ENCODE peak calls at places on chromosomes 7 and 10, in six cellular contexts. One of them, this sample, is unnamed.

GRCh38 chr7:77979219-77979618 is 180.6 kb downstream of the PHTF2 start:
- DNase-seq in NCI-H1930: no peak
- DNase-seq in H9: no peak
- DNase-seq in stimulated activated CD8-positive, alpha-beta memory T cell treated with anti-CD3 and anti-CD28 coated beads, Interleukin-2, amount 100 ng/mL, for 48 hours: no peak
- DNase-seq in GM12892: no peak
- DNase-seq in adrenal gland: no peak
- DNase-seq in this sample: no peak

GRCh38 chr7:159064121-159064815 is 80.4 kb downstream of the VIPR2 start:
- DNase-seq in H9: no peak
- DNase-seq in NCI-H1930: no peak
- DNase-seq in stimulated activated CD8-positive, alpha-beta memory T cell treated with anti-CD3 and anti-CD28 coated beads, Interleukin-2, amount 100 ng/mL, for 48 hours: no peak
- DNase-seq in adrenal gland: peak
- DNase-seq in GM12892: no peak
- DNase-seq in this sample: no peak

GRCh38 chr7:47813614-47814260 is 134.5 kb downstream of the PKD1L1 start:
- DNase-seq in GM12892: no peak
- DNase-seq in stimulated activated CD8-positive, alpha-beta memory T cell treated with anti-CD3 and anti-CD28 coated beads, Interleukin-2, amount 100 ng/mL, for 48 hours: no peak
- DNase-seq in NCI-H1930: no peak
- DNase-seq in adrenal gland: peak
- DNase-seq in H9: no peak
- DNase-seq in this sample: no peak

GRCh38 chr10:98074315-98074911 is 44.0 kb upstream of the CRTAC1 start:
- DNase-seq in NCI-H1930: no peak
- DNase-seq in GM12892: no peak
- DNase-seq in H9: no peak
- DNase-seq in stimulated activated CD8-positive, alpha-beta memory T cell treated with anti-CD3 and anti-CD28 coated beads, Interleukin-2, amount 100 ng/mL, for 48 hours: no peak
- DNase-seq in adrenal gland: no peak
- DNase-seq in this sample: no peak

GRCh38 chr10:132707776-132708171 is 78.2 kb downstream of the NKX6-2 start:
- DNase-seq in GM12892: no peak
- DNase-seq in H9: peak
- DNase-seq in NCI-H1930: no peak
- DNase-seq in adrenal gland: no peak
- DNase-seq in stimulated activated CD8-positive, alpha-beta memory T cell treated with anti-CD3 and anti-CD28 coated beads, Interleukin-2, amount 100 ng/mL, for 48 hours: no peak
- DNase-seq in this sample: peak

GRCh38 chr10:90920986-90921643 is at the start of gene ANKRD1:
- DNase-seq in H9: peak
- DNase-seq in adrenal gland: no peak
- DNase-seq in NCI-H1930: no peak
- DNase-seq in stimulated activated CD8-positive, alpha-beta memory T cell treated with anti-CD3 and anti-CD28 coated beads, Interleukin-2, amount 100 ng/mL, for 48 hours: no peak
- DNase-seq in GM12892: no peak
- DNase-seq in this sample: no peak

GRCh38 chr7:156178214-156178613 is 366.0 kb upstream of the SHH start:
- DNase-seq in NCI-H1930: no peak
- DNase-seq in adrenal gland: peak
- DNase-seq in stimulated activated CD8-positive, alpha-beta memory T cell treated with anti-CD3 and anti-CD28 coated beads, Interleukin-2, amount 100 ng/mL, for 48 hours: no peak
- DNase-seq in GM12892: no peak
- DNase-seq in H9: no peak
- DNase-seq in this sample: no peak

GRCh38 chr7:131057524-131058065 is 270.1 kb upstream of the MKLN1 start:
- DNase-seq in GM12892: no peak
- DNase-seq in stimulated activated CD8-positive, alpha-beta memory T cell treated with anti-CD3 and anti-CD28 coated beads, Interleukin-2, amount 100 ng/mL, for 48 hours: no peak
- DNase-seq in adrenal gland: no peak
- DNase-seq in NCI-H1930: no peak
- DNase-seq in H9: no peak
- DNase-seq in this sample: no peak

GRCh38 chr10:102421645-102422585 is 1.3 kb downstream of the FBXL15 start:
- DNase-seq in H9: peak
- DNase-seq in adrenal gland: peak
- DNase-seq in GM12892: no peak
- DNase-seq in stimulated activated CD8-positive, alpha-beta memory T cell treated with anti-CD3 and anti-CD28 coated beads, Interleukin-2, amount 100 ng/mL, for 48 hours: no peak
- DNase-seq in NCI-H1930: no peak
- DNase-seq in this sample: peak

GRCh38 chr10:101670635-101671034 is 24.3 kb downstream of the FBXW4 start:
- DNase-seq in adrenal gland: no peak
- DNase-seq in NCI-H1930: no peak
- DNase-seq in GM12892: no peak
- DNase-seq in stimulated activated CD8-positive, alpha-beta memory T cell treated with anti-CD3 and anti-CD28 coated beads, Interleukin-2, amount 100 ng/mL, for 48 hours: no peak
- DNase-seq in H9: no peak
- DNase-seq in this sample: no peak

GRCh38 chr10:84204122-84204521 is 9.8 kb downstream of the CDHR1 start:
- DNase-seq in NCI-H1930: no peak
- DNase-seq in adrenal gland: no peak
- DNase-seq in H9: peak
- DNase-seq in GM12892: peak
- DNase-seq in stimulated activated CD8-positive, alpha-beta memory T cell treated with anti-CD3 and anti-CD28 coated beads, Interleukin-2, amount 100 ng/mL, for 48 hours: no peak
- DNase-seq in this sample: no peak

GRCh38 chr10:93438796-93439253 is 43.3 kb downstream of the MYOF start:
- DNase-seq in H9: peak
- DNase-seq in adrenal gland: no peak
- DNase-seq in stimulated activated CD8-positive, alpha-beta memory T cell treated with anti-CD3 and anti-CD28 coated beads, Interleukin-2, amount 100 ng/mL, for 48 hours: no peak
- DNase-seq in NCI-H1930: no peak
- DNase-seq in GM12892: no peak
- DNase-seq in this sample: peak

GRCh38 chr10:131834152-131834810 is 66.5 kb upstream of the PPP2R2D start:
- DNase-seq in GM12892: no peak
- DNase-seq in adrenal gland: no peak
- DNase-seq in H9: no peak
- DNase-seq in stimulated activated CD8-positive, alpha-beta memory T cell treated with anti-CD3 and anti-CD28 coated beads, Interleukin-2, amount 100 ng/mL, for 48 hours: no peak
- DNase-seq in NCI-H1930: no peak
- DNase-seq in this sample: no peak

GRCh38 chr7:74092321-74092963 is 8.8 kb downstream of the LIMK1 start:
- DNase-seq in stimulated activated CD8-positive, alpha-beta memory T cell treated with anti-CD3 and anti-CD28 coated beads, Interleukin-2, amount 100 ng/mL, for 48 hours: no peak
- DNase-seq in adrenal gland: no peak
- DNase-seq in NCI-H1930: no peak
- DNase-seq in GM12892: no peak
- DNase-seq in H9: peak
- DNase-seq in this sample: no peak

GRCh38 chr10:52472406-52473146 is 158.5 kb downstream of the DKK1 start:
- DNase-seq in NCI-H1930: no peak
- DNase-seq in GM12892: no peak
- DNase-seq in adrenal gland: no peak
- DNase-seq in stimulated activated CD8-positive, alpha-beta memory T cell treated with anti-CD3 and anti-CD28 coated beads, Interleukin-2, amount 100 ng/mL, for 48 hours: no peak
- DNase-seq in H9: no peak
- DNase-seq in this sample: no peak

GRCh38 chr7:157702311-157703023 is 365.7 kb downstream of the DNAJB6 start:
- DNase-seq in NCI-H1930: no peak
- DNase-seq in H9: no peak
- DNase-seq in stimulated activated CD8-positive, alpha-beta memory T cell treated with anti-CD3 and anti-CD28 coated beads, Interleukin-2, amount 100 ng/mL, for 48 hours: no peak
- DNase-seq in adrenal gland: no peak
- DNase-seq in GM12892: no peak
- DNase-seq in this sample: no peak

GRCh38 chr7:4017785-4018184 is 664.3 kb upstream of the FOXK1 start:
- DNase-seq in GM12892: no peak
- DNase-seq in NCI-H1930: no peak
- DNase-seq in stimulated activated CD8-positive, alpha-beta memory T cell treated with anti-CD3 and anti-CD28 coated beads, Interleukin-2, amount 100 ng/mL, for 48 hours: no peak
- DNase-seq in H9: no peak
- DNase-seq in adrenal gland: peak
- DNase-seq in this sample: no peak

GRCh38 chr7:21941570-21942224 is 4.0 kb downstream of the CDCA7L start:
- DNase-seq in stimulated activated CD8-positive, alpha-beta memory T cell treated with anti-CD3 and anti-CD28 coated beads, Interleukin-2, amount 100 ng/mL, for 48 hours: no peak
- DNase-seq in NCI-H1930: no peak
- DNase-seq in adrenal gland: no peak
- DNase-seq in GM12892: no peak
- DNase-seq in H9: no peak
- DNase-seq in this sample: no peak

GRCh38 chr10:48608279-48608681 is 3.4 kb upstream of the ARHGAP22 start:
- DNase-seq in adrenal gland: peak
- DNase-seq in H9: peak
- DNase-seq in NCI-H1930: no peak
- DNase-seq in stimulated activated CD8-positive, alpha-beta memory T cell treated with anti-CD3 and anti-CD28 coated beads, Interleukin-2, amount 100 ng/mL, for 48 hours: no peak
- DNase-seq in GM12892: peak
- DNase-seq in this sample: peak